ENCODE peak calls at places on chromosomes 3 and 15, in four cellular contexts. L is ACHN; U is CD4-positive, alpha-beta memory T cell; J is KBM-7. Y is an unnamed sample.

GRCh38 chr3:33578325-33579180 is 138.3 kb upstream of the UBP1 start:
- DNase-seq in L (no peak), U (no peak), J (no peak), Y (no peak)

GRCh38 chr3:15241341-15241740 is 35.3 kb downstream of the CAPN7 start:
- DNase-seq in L (peak; percentile 19), U (peak; percentile 51), J (peak; percentile 45), Y (no peak)

GRCh38 chr15:72092011-72092410 is 25.9 kb downstream of the MYO9A start:
- DNase-seq in L (no peak), U (no peak), J (no peak), Y (no peak)

GRCh38 chr3:192570757-192571156 is 156.6 kb downstream of the FGF12 start:
- DNase-seq in L (no peak), U (no peak), J (no peak), Y (no peak)

GRCh38 chr15:70347321-70347720 is 249.6 kb upstream of the TLE3 start:
- DNase-seq in L (no peak), U (no peak), J (no peak), Y (no peak)

GRCh38 chr3:141181819-141182218 is 49.8 kb upstream of the PXYLP1 start:
- DNase-seq in L (no peak), U (no peak), J (no peak), Y (no peak)

GRCh38 chr15:89203705-89204273 is 17.6 kb downstream of the RLBP1 start:
- DNase-seq in L (no peak), U (peak; percentile 10), J (no peak), Y (no peak)

GRCh38 chr15:42384597-42384996 is 25.3 kb downstream of the CAPN3 start:
- DNase-seq in L (no peak), U (no peak), J (no peak), Y (no peak)